ENCODE peak calls at places on chromosomes 1 and 21, in four cellular contexts. One of them, this sample, is unnamed.

GRCh38 chr1:24769656-24770651 is 24.7 kb downstream of the CLIC4 start:
- DNase-seq in SK-N-SH: no peak
- DNase-seq in GM12878: no peak
- DNase-seq in K562: no peak
- DNase-seq in this sample: no peak

GRCh38 chr1:19754482-19754881 is 45.2 kb downstream of the TMCO4 start:
- DNase-seq in SK-N-SH: no peak
- DNase-seq in GM12878: no peak
- DNase-seq in K562: no peak
- DNase-seq in this sample: no peak

GRCh38 chr1:166884040-166884642 is 8.1 kb upstream of the TADA1 start:
- DNase-seq in SK-N-SH: peak
- DNase-seq in GM12878: no peak
- DNase-seq in K562: peak
- DNase-seq in this sample: peak

GRCh38 chr1:219412772-219413171 is 200.1 kb downstream of the ZC3H11B start:
- DNase-seq in SK-N-SH: no peak
- DNase-seq in GM12878: no peak
- DNase-seq in K562: no peak
- DNase-seq in this sample: no peak

GRCh38 chr1:246797597-246797996 is 73.4 kb downstream of the SCCPDH start:
- DNase-seq in SK-N-SH: no peak
- DNase-seq in GM12878: no peak
- DNase-seq in K562: peak
- DNase-seq in this sample: no peak

GRCh38 chr1:8226747-8227146 is 91.2 kb upstream of the SLC45A1 start:
- DNase-seq in SK-N-SH: no peak
- DNase-seq in GM12878: no peak
- DNase-seq in K562: peak
- DNase-seq in this sample: no peak

GRCh38 chr1:214107322-214108096 is 119.7 kb downstream of the PROX1 start:
- DNase-seq in SK-N-SH: no peak
- DNase-seq in GM12878: no peak
- DNase-seq in K562: no peak
- DNase-seq in this sample: no peak

GRCh38 chr1:89763649-89763986 is 57.2 kb upstream of the LRRC8D start:
- DNase-seq in SK-N-SH: no peak
- DNase-seq in GM12878: no peak
- DNase-seq in K562: no peak
- DNase-seq in this sample: no peak

GRCh38 chr1:219174672-219175564 is 1.2 kb downstream of the LYPLAL1 start:
- DNase-seq in SK-N-SH: no peak
- DNase-seq in GM12878: peak
- DNase-seq in K562: peak
- DNase-seq in this sample: no peak

GRCh38 chr1:151326619-151327222 is 495 bp downstream of the PI4KB start:
- DNase-seq in SK-N-SH: peak
- DNase-seq in GM12878: no peak
- DNase-seq in K562: no peak
- DNase-seq in this sample: peak

GRCh38 chr1:30929135-30929889 is 20.8 kb upstream of the SDC3 start:
- DNase-seq in SK-N-SH: peak
- DNase-seq in GM12878: no peak
- DNase-seq in K562: peak
- DNase-seq in this sample: peak

GRCh38 chr1:229199892-229200291 is 71.0 kb upstream of the RAB4A start:
- DNase-seq in SK-N-SH: no peak
- DNase-seq in GM12878: no peak
- DNase-seq in K562: no peak
- DNase-seq in this sample: no peak

GRCh38 chr1:243725075-243725474 is 125.0 kb downstream of the AKT3 start:
- DNase-seq in SK-N-SH: no peak
- DNase-seq in GM12878: no peak
- DNase-seq in K562: no peak
- DNase-seq in this sample: no peak

GRCh38 chr1:30660241-30660640 is 63.1 kb downstream of the MATN1 start:
- DNase-seq in SK-N-SH: no peak
- DNase-seq in GM12878: no peak
- DNase-seq in K562: no peak
- DNase-seq in this sample: no peak

GRCh38 chr1:69993787-69994186 is 211.6 kb downstream of the LRRC40 start:
- DNase-seq in SK-N-SH: no peak
- DNase-seq in GM12878: no peak
- DNase-seq in K562: no peak
- DNase-seq in this sample: no peak
- TF ChIP-seq GABPA in SK-N-SH: no peak
- TF ChIP-seq GABPA in GM12878: no peak
- TF ChIP-seq GABPA in K562: no peak
- TF ChIP-seq GABPA in this sample: no peak

GRCh38 chr1:235648407-235648907 is 1.1 kb downstream of the GNG4 start:
- DNase-seq in SK-N-SH: peak
- DNase-seq in GM12878: no peak
- DNase-seq in K562: no peak
- DNase-seq in this sample: no peak
- TF ChIP-seq GABPA in SK-N-SH: no peak
- TF ChIP-seq GABPA in GM12878: no peak
- TF ChIP-seq GABPA in K562: no peak
- TF ChIP-seq GABPA in this sample: no peak

DNA sequence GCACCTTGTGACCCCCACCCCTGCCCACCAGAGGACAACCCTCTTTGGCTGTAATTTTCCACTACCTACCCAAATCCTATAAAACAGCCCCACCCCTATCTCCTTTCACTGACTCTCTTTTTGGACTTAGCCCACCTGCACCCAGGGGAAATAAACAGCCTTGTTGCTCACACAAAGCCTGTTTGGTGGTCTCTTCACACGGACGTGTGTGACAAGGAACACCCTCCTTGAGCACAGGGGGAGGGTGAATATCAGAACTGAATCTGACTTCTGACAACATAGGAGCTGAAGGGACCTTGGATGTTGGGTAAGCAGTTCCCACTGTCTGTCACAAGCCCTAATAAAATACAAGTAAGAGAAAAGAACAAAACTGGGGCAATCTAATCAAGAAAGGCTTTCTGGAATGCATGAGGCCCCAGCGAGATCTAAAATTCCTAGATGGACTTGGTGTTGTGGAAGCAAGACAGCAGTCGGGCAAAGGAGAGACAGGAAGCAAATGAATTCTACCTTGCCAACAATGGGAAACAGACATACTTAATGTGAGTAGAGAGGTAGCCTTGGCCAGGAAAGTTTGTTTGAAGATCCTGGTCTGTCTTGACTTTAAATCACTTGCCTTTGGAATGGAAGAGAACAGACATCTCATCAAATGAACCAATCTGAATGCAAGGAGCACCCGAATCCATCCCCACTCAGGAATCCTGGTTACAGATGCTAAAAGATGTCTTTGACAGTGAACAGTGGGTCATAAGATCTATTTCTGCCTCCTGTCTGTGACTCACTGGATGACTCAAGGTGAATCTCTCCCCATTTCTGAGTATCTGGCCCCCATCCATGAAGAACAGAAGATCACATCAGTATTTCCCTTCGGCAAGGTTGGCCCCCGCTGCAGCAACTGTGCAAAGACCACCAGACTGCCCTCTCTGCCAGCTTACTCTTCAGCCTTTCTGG is 53.3 kb downstream of the OLFML3 start:
- DNase-seq in SK-N-SH: no peak
- DNase-seq in GM12878: no peak
- DNase-seq in K562: no peak
- DNase-seq in this sample: no peak
- TF ChIP-seq GABPA in SK-N-SH: peak
- TF ChIP-seq GABPA in GM12878: no peak
- TF ChIP-seq GABPA in K562: no peak
- TF ChIP-seq GABPA in this sample: no peak

GRCh38 chr21:26389971-26390641 is 183.0 kb downstream of the CYYR1 start:
- DNase-seq in SK-N-SH: no peak
- DNase-seq in GM12878: no peak
- DNase-seq in K562: no peak
- DNase-seq in this sample: peak
- TF ChIP-seq GABPA in SK-N-SH: no peak
- TF ChIP-seq GABPA in GM12878: no peak
- TF ChIP-seq GABPA in K562: no peak
- TF ChIP-seq GABPA in this sample: no peak

DNA sequence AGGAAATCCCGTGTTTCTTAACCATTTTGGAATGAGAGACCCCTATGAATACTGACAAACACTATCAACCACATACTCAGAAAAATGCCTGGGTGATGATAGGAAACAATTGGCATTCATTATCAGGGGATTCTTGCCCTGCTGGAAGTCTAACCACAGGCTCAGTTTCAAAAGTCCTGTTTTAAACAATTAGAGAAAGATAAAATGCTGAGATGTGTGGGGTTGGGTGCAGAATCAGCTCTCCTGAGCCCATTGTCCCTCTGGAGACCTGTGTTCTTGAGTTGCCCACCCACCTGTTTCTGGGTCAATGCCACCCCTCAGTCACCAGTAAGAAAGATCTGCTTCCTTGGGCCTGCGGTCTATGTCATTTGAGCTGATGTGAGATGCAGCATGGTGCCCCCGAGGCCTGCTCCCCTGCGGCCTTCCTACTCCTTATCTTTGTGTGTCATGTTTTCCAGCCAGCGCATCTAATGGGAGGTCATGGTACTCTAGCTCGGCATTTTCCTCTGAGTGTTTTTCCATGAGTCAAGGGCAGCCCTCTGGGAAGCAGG is 130.3 kb upstream of the PLXNA2 start:
- DNase-seq in SK-N-SH: no peak
- DNase-seq in GM12878: no peak
- DNase-seq in K562: no peak
- DNase-seq in this sample: no peak
- TF ChIP-seq GABPA in SK-N-SH: no peak
- TF ChIP-seq GABPA in GM12878: no peak
- TF ChIP-seq GABPA in K562: no peak
- TF ChIP-seq GABPA in this sample: no peak